ENCODE peak calls at places on chromosome 19, in five cellular contexts. G is HT-29; I is amygdala; E is Right ventricle myocardium superior; N is stimulated activated CD4-positive, alpha-beta T cell treated with anti-CD3 and anti-CD28 coated beads, Interleukin-4, amount 100 ng/mL, for 1 hour. H is an unnamed sample.
A peak's percentile ranks its signal among the peaks of the same experiment; 100 is the strongest.

GRCh38 chr19:489418-490196 is 6.7 kb upstream of the MADCAM1 start:
- DNase-seq in G (no peak), I (no peak), E (peak; percentile 59), N (no peak), H (peak; percentile 28)

GRCh38 chr19:18274303-18274775 is at the start of gene IQCN:
- DNase-seq in G (peak; percentile 75), I (no peak), E (no peak), N (no peak), H (no peak)

GRCh38 chr19:42066075-42066754 is 3.8 kb downstream of the GRIK5 start:
- DNase-seq in G (peak; percentile 76), I (no peak), E (no peak), N (no peak), H (no peak)

GRCh38 chr19:3095375-3096191 is 1.4 kb downstream of the GNA11 start:
- DNase-seq in G (peak; percentile 15), I (no peak), E (no peak), N (peak; percentile 64), H (no peak)

GRCh38 chr19:52648336-52648990 is 10.3 kb upstream of the ZNF83 start:
- DNase-seq in G (no peak), I (no peak), E (no peak), N (no peak), H (no peak)

GRCh38 chr19:58397533-58398037 is 2.1 kb downstream of the RNF225 start:
- DNase-seq in G (no peak), I (no peak), E (no peak), N (no peak), H (no peak)

GRCh38 chr19:58568731-58569130 is 4.4 kb downstream of the MZF1 start:
- DNase-seq in G (no peak), I (no peak), E (no peak), N (peak; percentile 1), H (no peak)

GRCh38 chr19:35828694-35829301 is 16.2 kb upstream of the PRODH2 start:
- DNase-seq in G (peak; percentile 61), I (no peak), E (peak; percentile 66), N (peak; percentile 57), H (peak; percentile 45)

GRCh38 chr19:33713194-33713593 is 83.5 kb upstream of the KCTD15 start:
- DNase-seq in G (no peak), I (no peak), E (no peak), N (no peak), H (no peak)

GRCh38 chr19:7730286-7731217 is 1.4 kb downstream of the CLEC4G start:
- DNase-seq in G (no peak), I (no peak), E (peak; percentile 37), N (no peak), H (no peak)

GRCh38 chr19:2315818-2316353 is 7.9 kb upstream of the LINGO3 start:
- DNase-seq in G (peak; percentile 40), I (no peak), E (peak; percentile 88), N (no peak), H (peak; percentile 48)

GRCh38 chr19:16200038-16200775 is 2.5 kb downstream of the AP1M1 start:
- DNase-seq in G (no peak), I (no peak), E (peak; percentile 21), N (no peak), H (no peak)

GRCh38 chr19:11261431-11261901 is 858 bp downstream of the DOCK6 start:
- DNase-seq in G (no peak), I (no peak), E (no peak), N (no peak), H (no peak)

GRCh38 chr19:45762870-45763631 is 6.0 kb downstream of the SIX5 start:
- DNase-seq in G (peak; percentile 4), I (no peak), E (no peak), N (no peak), H (no peak)

GRCh38 chr19:17888260-17888659 is 16.5 kb downstream of the SLC5A5 start:
- DNase-seq in G (no peak), I (no peak), E (no peak), N (no peak), H (no peak)

GRCh38 chr19:32896516-32897214 is 27.1 kb upstream of the SLC7A9 start:
- DNase-seq in G (no peak), I (no peak), E (no peak), N (no peak), H (no peak)

GRCh38 chr19:15445227-15445605 is 4.5 kb downstream of the WIZ start:
- DNase-seq in G (no peak), I (no peak), E (no peak), N (no peak), H (no peak)

GRCh38 chr19:46719629-46720515 is 3.0 kb upstream of the PRKD2 start:
- DNase-seq in G (no peak), I (no peak), E (peak; percentile 36), N (no peak), H (no peak)

GRCh38 chr19:2488405-2488941 is 12.5 kb downstream of the GADD45B start:
- DNase-seq in G (no peak), I (no peak), E (no peak), N (no peak), H (no peak)

GRCh38 chr19:44635581-44636438 is 7.9 kb upstream of the PVR start:
- DNase-seq in G (no peak), I (no peak), E (no peak), N (no peak), H (no peak)

GRCh38 chr19:4075373-4075772 is 8.7 kb upstream of the ZBTB7A start:
- DNase-seq in G (no peak), I (no peak), E (no peak), N (no peak), H (peak; percentile 23)

GRCh38 chr19:39130337-39131254 is 5.0 kb downstream of the PAK4 start:
- DNase-seq in G (peak; percentile 18), I (no peak), E (no peak), N (no peak), H (no peak)

GRCh38 chr19:22545751-22546150 is 88.4 kb upstream of the ZNF492 start:
- DNase-seq in G (peak; percentile 34), I (no peak), E (no peak), N (peak; percentile 4), H (no peak)

GRCh38 chr19:48821633-48822032 is 10.8 kb upstream of the BCAT2 start:
- DNase-seq in G (no peak), I (no peak), E (no peak), N (no peak), H (no peak)

GRCh38 chr19:30333291-30334065 is 38.7 kb upstream of the ZNF536 start:
- DNase-seq in G (no peak), I (no peak), E (no peak), N (no peak), H (no peak)

GRCh38 chr19:13094771-13095392 is 7.8 kb downstream of the LYL1 start:
- DNase-seq in G (no peak), I (no peak), E (no peak), N (no peak), H (peak; percentile 22)

GRCh38 chr19:34461375-34462100 is 20.0 kb upstream of the WTIP start:
- DNase-seq in G (no peak), I (no peak), E (no peak), N (no peak), H (no peak)

GRCh38 chr19:22595918-22596341 is 38.2 kb upstream of the ZNF492 start:
- DNase-seq in G (no peak), I (no peak), E (peak; percentile 84), N (no peak), H (no peak)

GRCh38 chr19:23440791-23441190 is 45.5 kb upstream of the ZNF91 start:
- DNase-seq in G (peak; percentile 10), I (no peak), E (no peak), N (no peak), H (no peak)

GRCh38 chr19:43482193-43482592 is 16.8 kb upstream of the LYPD3 start:
- DNase-seq in G (no peak), I (no peak), E (no peak), N (no peak), H (no peak)